ENCODE peak calls at places on chromosome 13, in nine cellular contexts. Q is cardiac fibroblast, X is ovary, P is foreskin fibroblast, G is progenitor cell of endocrine pancreas, F is GM10248, R is fibroblast of lung, B is lung, Z is AG09309. Y is an unnamed sample.

GRCh38 chr13:98327326-98328314 is 150.6 kb upstream of the RNF113B start:
- DNase-seq in G (no peak), Z (peak; percentile 33), Q (peak; percentile 51), X (no peak), R (peak; percentile 55), B (no peak), F (no peak), P (no peak), Y (peak; percentile 22)

GRCh38 chr13:35475960-35476943 is at the start of gene MAB21L1:
- DNase-seq in Q (peak; percentile 21), P (peak; percentile 91), F (no peak), R (peak; percentile 52), X (no peak), Z (no peak), B (no peak), G (no peak), Y (peak; percentile 32)

GRCh38 chr13:20332361-20333096 is 100.4 kb upstream of the GJB6 start:
- DNase-seq in Z (peak; percentile 21), B (no peak), F (no peak), P (peak; percentile 38), G (no peak), X (no peak), R (peak; percentile 18), Q (peak; percentile 8), Y (no peak)

GRCh38 chr13:96946709-96947311 is 47.5 kb downstream of the OXGR1 start:
- DNase-seq in Z (no peak), P (no peak), Q (no peak), B (no peak), F (no peak), R (no peak), G (no peak), X (no peak), Y (no peak)

GRCh38 chr13:84896128-84896527 is 903.1 kb downstream of the SLITRK6 start:
- DNase-seq in G (peak; percentile 19), P (peak; percentile 24), X (no peak), R (peak; percentile 80), F (peak; percentile 35), B (no peak), Z (peak; percentile 20), Q (peak; percentile 74), Y (peak; percentile 53)

GRCh38 chr13:106619688-106620555 is 52.0 kb upstream of the ARGLU1 start:
- DNase-seq in G (no peak), X (peak; percentile 51), P (peak; percentile 43), Q (peak; percentile 77), B (no peak), R (peak; percentile 81), F (peak; percentile 57), Z (peak; percentile 28), Y (peak; percentile 36)

GRCh38 chr13:40464349-40464748 is 202.1 kb downstream of the FOXO1 start:
- DNase-seq in Z (no peak), R (no peak), B (no peak), Q (no peak), X (no peak), F (no peak), P (no peak), G (no peak), Y (no peak)

GRCh38 chr13:21583496-21583895 is 20.5 kb downstream of the MICU2 start:
- DNase-seq in R (peak; percentile 54), B (no peak), F (no peak), Q (peak; percentile 46), P (peak; percentile 35), G (no peak), Z (no peak), X (no peak), Y (no peak)

GRCh38 chr13:39656325-39656677 is 839 bp downstream of the COG6 start:
- DNase-seq in X (no peak), F (no peak), Q (peak; percentile 18), Z (no peak), G (no peak), P (no peak), B (no peak), R (peak; percentile 8), Y (no peak)

GRCh38 chr13:40813662-40814454 is 24.4 kb downstream of the SLC25A15 start:
- DNase-seq in Z (no peak), X (no peak), B (no peak), P (peak; percentile 16), F (peak; percentile 59), R (peak; percentile 49), G (no peak), Q (peak; percentile 55), Y (no peak)

GRCh38 chr13:100954430-100955361 is 280.1 kb upstream of the TMTC4 start:
- DNase-seq in B (no peak), F (no peak), R (no peak), Z (no peak), P (no peak), Q (no peak), X (no peak), G (no peak), Y (no peak)

GRCh38 chr13:38641164-38641948 is 45.5 kb upstream of the FREM2 start:
- DNase-seq in F (no peak), X (no peak), Q (peak; percentile 9), B (no peak), P (no peak), Z (no peak), R (no peak), G (no peak), Y (no peak)

GRCh38 chr13:34223984-34224383 is 406.0 kb downstream of the RFC3 start:
- DNase-seq in P (no peak), R (no peak), G (no peak), Q (peak; percentile 12), X (no peak), F (no peak), B (no peak), Z (no peak), Y (no peak)

GRCh38 chr13:50950808-50951207 is 41.2 kb downstream of the RNASEH2B start:
- DNase-seq in B (no peak), F (no peak), P (no peak), X (no peak), G (no peak), Q (no peak), Z (no peak), R (peak; percentile 48), Y (no peak)

GRCh38 chr13:113305208-113305607 is 8.2 kb downstream of the LAMP1 start:
- DNase-seq in P (peak; percentile 52), Z (peak; percentile 23), F (no peak), Q (peak; percentile 49), B (no peak), R (peak; percentile 34), X (no peak), G (no peak), Y (no peak)

GRCh38 chr13:71865858-71866172 is 1.2 kb downstream of the DACH1 start:
- DNase-seq in B (no peak), Z (no peak), Q (peak; percentile 9), R (peak; percentile 23), P (no peak), X (no peak), F (peak; percentile 14), G (peak; percentile 14), Y (no peak)

GRCh38 chr13:93848247-93848646 is 621.6 kb downstream of the GPC6 start:
- DNase-seq in X (no peak), F (no peak), P (no peak), G (no peak), Z (no peak), R (no peak), B (no peak), Q (no peak), Y (no peak)

GRCh38 chr13:102198418-102199322 is 203.2 kb downstream of the FGF14 start:
- DNase-seq in X (no peak), G (no peak), B (no peak), F (no peak), P (peak; percentile 35), Z (no peak), R (peak; percentile 52), Q (peak; percentile 44), Y (no peak)

GRCh38 chr13:102191951-102192461 is 209.8 kb downstream of the FGF14 start:
- DNase-seq in P (peak; percentile 88), R (peak; percentile 92), B (no peak), Z (no peak), G (no peak), Q (peak; percentile 47), F (no peak), X (no peak), Y (no peak)

GRCh38 chr13:102195566-102196462 is 206.0 kb downstream of the FGF14 start:
- DNase-seq in Z (no peak), P (peak; percentile 71), R (peak; percentile 54), G (no peak), X (no peak), Q (peak; percentile 28), B (no peak), F (no peak), Y (no peak)

GRCh38 chr13:102197193-102197592 is 204.7 kb downstream of the FGF14 start:
- DNase-seq in Q (peak; percentile 53), P (peak; percentile 30), B (no peak), F (no peak), Z (no peak), R (peak; percentile 63), G (no peak), X (no peak), Y (no peak)
- TF ChIP-seq CTCF in Q (peak; percentile 27), P (peak; percentile 14), B (no peak), F (peak; percentile 10), Z (no peak), R (peak; percentile 48), G (no peak), X (no peak), Y (no peak)

GRCh38 chr13:112184851-112185371 is 118.0 kb downstream of the SOX1 start:
- DNase-seq in R (no peak), Z (no peak), B (no peak), P (no peak), Q (no peak), F (no peak), G (no peak), X (no peak), Y (no peak)
- TF ChIP-seq CTCF in R (no peak), Z (no peak), B (no peak), P (no peak), Q (no peak), F (no peak), G (no peak), X (no peak), Y (no peak)

GRCh38 chr13:103772576-103772975 is 706.4 kb upstream of the SLC10A2 start:
- DNase-seq in G (no peak), P (no peak), Q (no peak), X (no peak), B (no peak), R (no peak), F (no peak), Z (no peak), Y (no peak)
- TF ChIP-seq CTCF in G (peak; percentile 17), P (no peak), Q (no peak), X (no peak), B (no peak), R (no peak), F (no peak), Z (no peak), Y (peak; percentile 21)

DNA sequence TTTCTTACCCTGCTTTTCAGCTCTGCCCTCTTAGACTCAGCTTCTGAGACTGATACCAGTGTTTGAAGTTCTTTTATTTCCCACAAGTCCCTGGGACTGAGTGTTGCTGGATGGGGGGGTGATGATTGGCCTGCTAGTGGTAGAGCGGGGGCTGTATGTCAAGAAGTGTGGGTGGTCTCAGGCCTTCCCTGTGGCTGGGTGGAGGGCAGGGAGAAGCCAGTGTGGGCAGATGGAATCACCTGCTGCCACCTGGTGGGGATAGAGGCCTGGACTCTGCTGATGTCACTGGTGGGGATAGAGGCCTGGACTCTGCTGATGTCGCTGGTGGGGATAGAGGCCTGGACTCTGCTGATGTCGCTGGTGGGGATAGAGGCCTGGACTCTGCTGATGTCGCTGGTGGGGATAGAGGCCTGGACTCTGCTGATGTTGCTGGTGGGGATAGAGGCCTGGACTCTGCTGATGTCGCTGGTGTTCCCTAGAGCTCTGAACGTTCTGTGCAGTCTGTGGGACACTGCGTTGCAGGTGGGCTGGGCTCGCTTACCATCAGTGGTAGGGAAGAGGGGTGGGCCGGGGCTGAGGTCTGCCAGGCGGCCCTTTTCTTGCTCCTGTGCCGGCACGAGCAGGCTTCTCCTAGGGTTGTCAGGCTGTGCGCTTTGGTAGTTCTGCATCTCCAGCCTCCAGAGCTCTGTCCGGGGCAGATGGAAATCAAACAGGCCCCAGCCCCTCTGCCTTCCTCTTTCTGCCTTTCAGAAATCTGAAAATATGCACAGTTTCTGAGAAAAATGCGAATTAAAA is 101.3 kb downstream of the ARHGEF7 start:
- DNase-seq in R (peak; percentile 55), G (peak; percentile 22), Q (no peak), P (no peak), F (peak; percentile 56), B (no peak), Z (no peak), X (peak; percentile 51), Y (peak; percentile 64)
- TF ChIP-seq CTCF in R (peak; percentile 58), G (peak; percentile 57), Q (peak; percentile 49), P (peak; percentile 51), F (peak; percentile 67), B (peak; percentile 29), Z (peak; percentile 52), X (peak; percentile 6), Y (peak; percentile 40)

Y was measured in nephron progenitor cell.